ENCODE peak calls at places on chromosomes 16 and 17, in four cellular contexts. K, M, W and F are unnamed samples.

GRCh38 chr16:12305847-12306246 is 329.3 kb downstream of the SNX29 start:
- DNase-seq in K (no peak), M (no peak), W (no peak), F (no peak)

GRCh38 chr17:19648475-19649406 is at the start of gene ALDH3A2:
- DNase-seq in K (peak), M (peak), W (peak), F (peak)

GRCh38 chr17:38546396-38546795 is 59.4 kb downstream of the SRCIN1 start:
- DNase-seq in K (no peak), M (no peak), W (no peak), F (no peak)

GRCh38 chr17:32281011-32281451 is 15.4 kb downstream of the RHBDL3 start:
- DNase-seq in K (no peak), M (no peak), W (no peak), F (peak)

GRCh38 chr16:66382966-66383299 is 16.4 kb downstream of the CDH5 start:
- DNase-seq in K (peak), M (no peak), W (no peak), F (peak)

GRCh38 chr17:50205931-50206505 is 4.6 kb upstream of the COL1A1 start:
- DNase-seq in K (no peak), M (no peak), W (no peak), F (no peak)

GRCh38 chr16:60059141-60059540 is 1325.0 kb upstream of the GOT2 start:
- DNase-seq in K (no peak), M (no peak), W (no peak), F (no peak)

GRCh38 chr17:35312346-35312745 is 61.1 kb downstream of the SLFN11 start:
- DNase-seq in K (no peak), M (no peak), W (no peak), F (no peak)

GRCh38 chr16:24626251-24626650 is 86.9 kb downstream of the RBBP6 start:
- DNase-seq in K (peak), M (no peak), W (no peak), F (no peak)

DNA sequence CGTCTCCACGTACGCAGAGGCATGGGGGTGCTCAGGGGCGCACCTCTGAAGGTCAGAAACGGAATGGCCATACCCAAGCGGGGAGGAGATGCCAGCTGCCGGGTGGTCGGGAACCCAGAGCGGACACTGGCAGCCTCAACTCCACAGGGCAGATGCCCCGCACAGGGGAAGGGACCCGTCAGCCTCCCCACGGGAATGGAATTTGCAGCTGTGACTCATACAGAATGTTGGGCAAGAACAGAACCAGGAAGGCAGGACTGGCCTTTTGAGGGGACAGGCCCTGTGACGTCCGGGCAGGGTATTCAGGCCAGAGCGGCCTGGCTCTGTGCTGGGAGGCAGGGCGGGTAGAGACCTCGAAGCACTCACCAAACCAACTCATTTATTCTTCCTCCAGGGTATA is 7.5 kb downstream of the TK1 start:
- DNase-seq in K (peak), M (no peak), W (no peak), F (no peak)
- H3K9ac ChIP-seq in K (no peak), M (no peak), W (peak), F (no peak)

GRCh38 chr16:78196527-78196926 is 97.1 kb downstream of the WWOX start:
- DNase-seq in K (no peak), M (no peak), W (no peak), F (no peak)
- TF ChIP-seq FOS in K (no peak), M (no peak), W (no peak), F (no peak)

GRCh38 chr17:64496348-64496785 is 487 bp downstream of the POLG2 start:
- DNase-seq in K (no peak), M (no peak), W (no peak), F (peak)
- H3K9ac ChIP-seq in K (peak), M (peak), W (peak), F (peak)

DNA sequence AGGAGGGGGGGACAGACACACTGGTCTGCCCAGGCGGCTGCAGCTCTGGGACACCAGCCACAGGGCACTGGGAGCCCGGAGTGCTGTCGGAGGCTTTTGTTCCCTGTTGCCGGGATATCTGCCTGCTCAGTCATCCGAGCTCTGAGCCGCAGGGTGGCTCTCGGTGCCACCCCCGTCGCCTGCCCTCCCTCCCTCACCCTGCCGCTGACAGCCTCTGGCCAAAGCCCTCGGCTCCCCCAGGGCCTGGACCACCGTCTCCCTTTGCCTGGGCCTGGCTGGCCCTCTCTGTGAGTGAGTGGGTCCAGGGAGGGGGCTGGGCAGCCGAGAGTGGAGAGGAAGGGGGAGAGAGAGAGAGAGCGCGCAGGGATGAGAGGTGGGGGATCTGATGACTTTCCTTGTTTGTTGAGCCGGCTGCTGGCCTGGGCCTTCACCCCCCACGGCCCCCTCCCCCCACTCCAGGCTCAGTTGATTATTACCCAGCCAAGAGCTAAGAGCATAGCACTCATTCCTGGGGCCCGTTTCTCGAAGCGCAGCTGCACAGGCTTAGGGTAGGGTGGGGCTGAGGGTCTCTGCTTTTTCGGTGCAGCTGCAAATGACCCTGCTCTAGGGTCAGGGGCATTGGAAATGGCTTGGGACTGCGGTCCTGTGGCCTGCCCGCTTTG is 2.7 kb downstream of the FOXJ1 start:
- DNase-seq in K (no peak), M (no peak), W (no peak), F (no peak)
- TF ChIP-seq FOS in K (no peak), M (no peak), W (no peak), F (no peak)